ENCODE peak calls at places on chromosomes 3 and 15, in four cellular contexts. K is K562, P is GM12878, S is IMR-90. H is an unnamed sample.
A peak's percentile ranks its signal among the peaks of the same experiment; 100 is the strongest.

GRCh38 chr15:28885289-28885629 is 515 bp upstream of the APBA2 start:
- DNase-seq in K (no peak), P (no peak), S (no peak), H (no peak)

GRCh38 chr3:154971771-154972326 is 108.3 kb upstream of the MME start:
- DNase-seq in K (no peak), P (no peak), S (peak; percentile 42), H (peak; percentile 59)

GRCh38 chr15:37109952-37110630 is 9.7 kb upstream of the MEIS2 start:
- DNase-seq in K (no peak), P (no peak), S (no peak), H (no peak)

GRCh38 chr3:57957823-57958222 is 50.4 kb upstream of the FLNB start:
- DNase-seq in K (no peak), P (no peak), S (no peak), H (no peak)

GRCh38 chr3:155805204-155805801 is 775 bp downstream of the C3orf33 start:
- DNase-seq in K (peak; percentile 74), P (no peak), S (no peak), H (no peak)

GRCh38 chr15:50218291-50218690 is 36.3 kb downstream of the SLC27A2 start:
- DNase-seq in K (no peak), P (no peak), S (no peak), H (no peak)

GRCh38 chr15:79418693-79419279 is 13.3 kb upstream of the MINAR1 start:
- DNase-seq in K (no peak), P (no peak), S (no peak), H (no peak)

GRCh38 chr15:22989576-22990477 is 9.7 kb upstream of the CYFIP1 start:
- DNase-seq in K (no peak), P (no peak), S (no peak), H (no peak)

GRCh38 chr15:25241241-25241801 is 197.5 kb downstream of the UBE3A start:
- DNase-seq in K (no peak), P (no peak), S (no peak), H (no peak)

GRCh38 chr15:66754789-66755188 is 52.8 kb downstream of the SMAD6 start:
- DNase-seq in K (no peak), P (no peak), S (no peak), H (no peak)

GRCh38 chr3:126365351-126366274 is 8.4 kb upstream of the KLF15 start:
- DNase-seq in K (no peak), P (no peak), S (no peak), H (no peak)

GRCh38 chr15:53312707-53313106 is 446.8 kb downstream of the WDR72 start:
- DNase-seq in K (no peak), P (no peak), S (no peak), H (no peak)
- TF ChIP-seq FOS in K (no peak), P (no peak), S (no peak), H (no peak)

DNA sequence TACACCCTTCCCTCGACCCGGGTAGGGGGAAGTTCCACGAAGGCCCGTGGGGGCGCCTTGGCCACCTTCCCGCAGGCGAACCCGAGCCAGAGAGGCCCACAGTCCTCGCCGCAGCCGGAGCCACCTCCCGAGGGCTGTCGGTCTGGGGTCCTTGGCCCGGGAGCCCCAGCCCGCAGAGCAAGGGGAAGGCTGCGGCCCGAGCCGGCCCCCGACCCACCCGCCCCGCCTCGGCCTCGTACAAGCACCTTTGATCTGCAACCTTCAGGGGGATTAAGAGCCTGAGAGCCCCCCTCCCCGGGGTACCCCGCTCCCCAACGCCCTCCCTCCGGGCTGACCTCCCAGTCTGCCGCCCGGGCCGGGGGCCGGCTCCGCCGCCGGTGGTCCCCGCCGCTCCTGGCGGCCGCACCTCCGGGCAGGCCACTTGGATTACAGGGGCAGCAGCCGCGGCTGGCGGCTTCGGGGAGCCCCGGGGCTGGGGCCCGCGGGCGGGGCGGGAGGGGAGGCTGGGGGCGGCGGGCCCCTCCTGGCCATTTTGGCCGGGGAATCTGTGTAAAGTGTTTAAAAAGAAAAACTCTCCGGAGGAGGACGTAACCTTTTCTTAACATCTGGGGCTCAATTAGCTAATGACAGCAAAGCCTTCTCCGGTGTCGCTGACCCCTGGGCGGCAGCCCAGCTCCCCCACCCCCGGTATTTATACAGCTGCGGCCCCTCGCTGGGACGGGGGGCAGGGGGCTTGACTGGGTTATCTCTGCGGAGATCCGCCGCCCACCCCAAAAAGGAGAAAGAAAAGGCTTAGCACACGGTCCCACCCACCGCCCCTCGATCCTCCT is 40.2 kb downstream of the EPHB3 start:
- DNase-seq in K (no peak), P (no peak), S (no peak), H (no peak)
- H3K4me3 ChIP-seq in K (no peak overlapping the region), P (no peak overlapping the region), S (no peak overlapping the region), H (no peak overlapping the region)

GRCh38 chr3:122893282-122893681 is 98.4 kb downstream of the SLC49A4 start:
- DNase-seq in K (no peak), P (no peak), S (no peak), H (no peak)

GRCh38 chr3:122890077-122890484 is 95.2 kb downstream of the SLC49A4 start:
- DNase-seq in K (no peak), P (peak; percentile 19), S (peak; percentile 42), H (peak; percentile 25)

GRCh38 chr3:122892118-122892517 is 97.2 kb downstream of the SLC49A4 start:
- DNase-seq in K (no peak), P (no peak), S (no peak), H (no peak)

GRCh38 chr3:122892561-122892960 is 97.7 kb downstream of the SLC49A4 start:
- DNase-seq in K (no peak), P (no peak), S (no peak), H (no peak)

GRCh38 chr3:122893754-122894668 is 99.1 kb downstream of the SLC49A4 start:
- DNase-seq in K (no peak), P (no peak), S (peak; percentile 15), H (no peak)
- TF ChIP-seq FOS in K (no peak), P (no peak), S (no peak), H (no peak)

GRCh38 chr15:67836477-67836876 is 3.4 kb downstream of the RNU6-1 start:
- DNase-seq in K (peak; percentile 61), P (no peak), S (peak; percentile 33), H (peak; percentile 52)
- H3K4me3 ChIP-seq in K (no peak overlapping the region), P (no peak overlapping the region), S (no peak overlapping the region), H (no peak overlapping the region)

GRCh38 chr15:38705421-38706219 is 141.0 kb upstream of the RASGRP1 start:
- DNase-seq in K (no peak), P (no peak), S (no peak), H (no peak)

GRCh38 chr15:38707802-38708671 is 143.4 kb upstream of the RASGRP1 start:
- DNase-seq in K (peak; percentile 58), P (no peak), S (peak; percentile 80), H (peak; percentile 87)

GRCh38 chr15:38706956-38707355 is 142.3 kb upstream of the RASGRP1 start:
- DNase-seq in K (no peak), P (no peak), S (no peak), H (no peak)

GRCh38 chr15:38709196-38709595 is 144.6 kb upstream of the RASGRP1 start:
- DNase-seq in K (no peak), P (no peak), S (no peak), H (no peak)

GRCh38 chr15:38708672-38709188 is 144.1 kb upstream of the RASGRP1 start:
- DNase-seq in K (no peak), P (no peak), S (peak; percentile 75), H (peak; percentile 21)
- TF ChIP-seq FOS in K (no peak), P (no peak), S (no peak), H (no peak)

DNA sequence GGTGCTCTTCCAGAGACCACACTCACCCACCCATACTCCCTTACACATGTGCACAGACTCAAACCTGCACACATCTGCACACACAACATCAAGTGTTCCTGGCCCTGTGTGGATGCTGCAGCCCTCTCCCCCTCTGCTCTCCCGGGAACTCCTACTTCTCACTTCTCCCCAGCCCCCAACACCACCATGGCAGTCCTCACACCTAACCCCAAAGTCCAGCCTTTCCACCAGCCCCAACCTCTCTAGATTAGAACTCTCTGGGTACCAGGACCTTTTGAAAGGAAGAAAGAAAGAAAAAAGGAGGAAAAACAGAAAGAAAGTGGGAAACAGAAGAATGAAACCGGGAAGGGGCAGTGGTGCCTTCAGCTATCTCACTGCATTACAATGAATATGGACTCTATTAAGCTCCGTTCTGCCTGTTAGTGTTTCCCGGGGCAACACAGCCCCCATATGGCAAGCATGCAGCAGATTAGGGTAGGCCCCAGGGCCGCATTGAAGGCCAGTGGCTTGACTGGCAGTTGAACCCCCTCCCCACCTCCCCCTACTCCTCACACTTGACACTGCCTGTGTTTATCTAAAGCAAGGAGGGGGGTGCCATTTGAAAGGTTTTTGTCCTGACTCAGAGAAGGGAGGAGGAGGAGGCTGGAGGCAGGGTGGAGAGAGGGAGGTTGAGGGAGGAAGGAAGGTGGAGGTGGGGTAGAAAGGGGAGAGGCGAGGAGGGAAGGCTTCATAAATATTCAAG is 30.1 kb downstream of the BOC start:
- DNase-seq in K (no peak), P (no peak), S (peak; percentile 22), H (no peak)
- H3K4me3 ChIP-seq in K (no peak overlapping the region), P (no peak overlapping the region), S (no peak overlapping the region), H (no peak overlapping the region)

GRCh38 chr3:123039178-123039577 is 11.6 kb upstream of the SEMA5B start:
- DNase-seq in K (no peak), P (no peak), S (no peak), H (peak; percentile 17)
- TF ChIP-seq FOS in K (no peak), P (no peak), S (no peak), H (no peak)

GRCh38 chr3:72337480-72337855 is 510.8 kb downstream of the SHQ1 start:
- DNase-seq in K (no peak), P (no peak), S (no peak), H (no peak)
- H3K4me3 ChIP-seq in K (no peak overlapping the region), P (no peak overlapping the region), S (no peak overlapping the region), H (no peak overlapping the region)

GRCh38 chr3:131353016-131353877 is 28.3 kb upstream of the NUDT16 start:
- DNase-seq in K (no peak), P (no peak), S (no peak), H (no peak)

GRCh38 chr3:131348911-131349310 is 32.7 kb upstream of the NUDT16 start:
- DNase-seq in K (no peak), P (no peak), S (no peak), H (no peak)

GRCh38 chr3:131349454-131349853 is 32.1 kb upstream of the NUDT16 start:
- DNase-seq in K (no peak), P (no peak), S (no peak), H (no peak)

GRCh38 chr3:131350506-131350905 is 31.1 kb upstream of the NUDT16 start:
- DNase-seq in K (no peak), P (no peak), S (peak; percentile 22), H (no peak)

GRCh38 chr3:131349946-131350347 is 31.6 kb upstream of the NUDT16 start:
- DNase-seq in K (no peak), P (no peak), S (peak; percentile 70), H (no peak)
- TF ChIP-seq FOS in K (no peak), P (no peak), S (no peak), H (no peak)

H was measured in endothelial cell of umbilical vein.